ENCODE peak calls at places on chromosomes 13 and 19, in six cellular contexts. O is HFF-Myc; C is activated CD4-positive, alpha-beta T cell treated with anti-CD3 and anti-CD28 coated beads, Interleukin-2, amount 10 ng/mL, durations not matched to agents 7 days and 5 days; W is heart left ventricle; D is ELR; Y is stimulated activated CD4-positive, alpha-beta T cell treated with anti-CD3 and anti-CD28 coated beads, Interleukin-15, amount 100 ng/mL, for 48 hours. J is an unnamed sample.

GRCh38 chr13:32538234-32538620 is 368 bp downstream of the N4BP2L2 start:
- DNase-seq in W (peak; percentile 59), C (no peak), D (peak; percentile 66), O (no peak), Y (no peak), J (peak; percentile 17)

GRCh38 chr13:111904166-111904565 is 162.8 kb upstream of the SOX1 start:
- DNase-seq in W (no peak), Y (no peak), C (no peak), O (no peak), D (no peak), J (no peak)

GRCh38 chr19:6668696-6669095 is 1.3 kb downstream of the TNFSF14 start:
- DNase-seq in W (no peak), Y (no peak), O (no peak), D (no peak), C (no peak), J (no peak)

GRCh38 chr13:95791084-95791722 is 114.3 kb downstream of the DNAJC3 start:
- DNase-seq in Y (no peak), W (no peak), C (no peak), O (no peak), D (no peak), J (no peak)

GRCh38 chr13:111661776-111662175 is 341.3 kb downstream of the TEX29 start:
- DNase-seq in W (no peak), O (no peak), Y (no peak), C (no peak), D (no peak), J (no peak)

GRCh38 chr13:114142640-114143490 is 10.4 kb upstream of the RASA3 start:
- DNase-seq in W (peak; percentile 27), C (peak; percentile 92), O (no peak), D (no peak), Y (no peak), J (no peak)

GRCh38 chr13:98182589-98182988 is 5.5 kb upstream of the RNF113B start:
- DNase-seq in D (no peak), C (no peak), O (no peak), Y (no peak), W (no peak), J (no peak)

GRCh38 chr19:11944656-11945055 is 19.7 kb downstream of the ZNF700 start:
- DNase-seq in C (no peak), O (no peak), Y (no peak), D (no peak), W (no peak), J (no peak)

GRCh38 chr19:48368942-48369341 is 4.8 kb downstream of the SYNGR4 start:
- DNase-seq in O (no peak), Y (no peak), D (no peak), W (no peak), C (no peak), J (no peak)

GRCh38 chr13:29472317-29472961 is 123.0 kb downstream of the SLC7A1 start:
- DNase-seq in C (peak; percentile 65), O (peak; percentile 31), W (peak; percentile 39), Y (peak; percentile 22), D (peak; percentile 82), J (no peak)

GRCh38 chr19:3573162-3573857 is 566 bp downstream of the HMG20B start:
- DNase-seq in Y (no peak), O (no peak), C (no peak), D (peak; percentile 42), W (no peak), J (no peak)

GRCh38 chr13:91368676-91369425 is 21.4 kb downstream of the MIR17HG start:
- DNase-seq in D (no peak), Y (no peak), C (no peak), O (no peak), W (no peak), J (no peak)

GRCh38 chr19:11209892-11210655 is 12.7 kb upstream of the KANK2 start:
- DNase-seq in W (no peak), C (no peak), D (peak; percentile 34), O (no peak), Y (no peak), J (no peak)

GRCh38 chr19:18062043-18062442 is 24.7 kb downstream of the IL12RB1 start:
- DNase-seq in D (no peak), Y (no peak), C (no peak), O (no peak), W (no peak), J (no peak)

GRCh38 chr13:101594936-101595335 is 142.5 kb downstream of the ITGBL1 start:
- DNase-seq in C (no peak), O (no peak), W (no peak), D (no peak), Y (no peak), J (no peak)

GRCh38 chr19:1616396-1616795 is 11.1 kb upstream of the UQCR11 start:
- DNase-seq in Y (no peak), O (no peak), D (peak; percentile 69), C (no peak), W (peak; percentile 78), J (no peak)

GRCh38 chr19:17686592-17687042 is 1.5 kb downstream of the UNC13A start:
- DNase-seq in Y (no peak), C (no peak), D (peak; percentile 28), W (peak; percentile 60), O (no peak), J (no peak)

GRCh38 chr19:18023596-18024212 is 15.7 kb downstream of the ARRDC2 start:
- DNase-seq in O (no peak), D (no peak), Y (no peak), W (peak; percentile 92), C (peak; percentile 69), J (no peak)

GRCh38 chr13:32150239-32150638 is 118.7 kb downstream of the FRY start:
- DNase-seq in Y (no peak), C (no peak), W (peak; percentile 32), D (no peak), O (no peak), J (no peak)

GRCh38 chr13:89749888-89750287 is 1597.6 kb upstream of the MIR17HG start:
- DNase-seq in D (peak; percentile 56), O (no peak), Y (no peak), W (no peak), C (no peak), J (no peak)

GRCh38 chr13:103883698-103884097 is 817.5 kb upstream of the SLC10A2 start:
- DNase-seq in D (no peak), W (no peak), C (no peak), Y (no peak), O (no peak), J (no peak)

GRCh38 chr13:32334676-32335075 is 19.4 kb downstream of the BRCA2 start:
- DNase-seq in O (no peak), Y (no peak), D (no peak), W (no peak), C (no peak), J (no peak)

GRCh38 chr13:30341815-30342570 is 34.6 kb upstream of the KATNAL1 start:
- DNase-seq in W (peak; percentile 93), Y (no peak), D (peak; percentile 92), O (peak; percentile 71), C (no peak), J (peak; percentile 40)

GRCh38 chr19:54160948-54161347 is 1.4 kb upstream of the LENG1 start:
- DNase-seq in C (no peak), W (no peak), D (no peak), Y (no peak), O (no peak), J (no peak)

GRCh38 chr19:30374791-30375650 is 2.8 kb downstream of the ZNF536 start:
- DNase-seq in D (no peak), W (no peak), Y (no peak), C (no peak), O (no peak), J (no peak)

GRCh38 chr19:36819130-36819630 is 19.0 kb downstream of the ZNF790 start:
- DNase-seq in Y (no peak), W (no peak), O (no peak), C (no peak), D (peak; percentile 4), J (no peak)

GRCh38 chr19:28618504-28618903 is 594.4 kb downstream of the UQCRFS1 start:
- DNase-seq in D (no peak), Y (no peak), O (no peak), W (no peak), C (no peak), J (no peak)

GRCh38 chr13:51579676-51580075 is 4.6 kb upstream of the WDFY2 start:
- DNase-seq in C (no peak), O (no peak), Y (no peak), D (no peak), W (no peak), J (no peak)

GRCh38 chr13:51000576-51001260 is 91.1 kb downstream of the RNASEH2B start:
- DNase-seq in Y (no peak), W (peak; percentile 41), C (no peak), D (peak; percentile 3), O (no peak), J (no peak)